ENCODE peak calls at places on chromosome 21, in six cellular contexts. One of them, this sample, is unnamed. For H3K9me2, the result is how much of the 10 kb centered on the place peaks cover.

GRCh38 chr21:33266784-33267135 is 593 bp downstream of the IL10RB start:
- DNase-seq in HCT116: no peak
- DNase-seq in SK-N-SH: peak
- DNase-seq in hepatocyte: no peak
- DNase-seq in PC-9: no peak
- DNase-seq in GM23248: peak
- DNase-seq in this sample: peak

GRCh38 chr21:17930102-17930501 is 110.9 kb upstream of the C21orf91 start:
- DNase-seq in HCT116: no peak
- DNase-seq in SK-N-SH: no peak
- DNase-seq in hepatocyte: no peak
- DNase-seq in PC-9: no peak
- DNase-seq in GM23248: no peak
- DNase-seq in this sample: no peak

GRCh38 chr21:40146201-40146890 is 279.1 kb downstream of the PCP4 start:
- DNase-seq in HCT116: no peak
- DNase-seq in SK-N-SH: no peak
- DNase-seq in hepatocyte: no peak
- DNase-seq in PC-9: no peak
- DNase-seq in GM23248: no peak
- DNase-seq in this sample: no peak

GRCh38 chr21:38060533-38060932 is 144.3 kb upstream of the KCNJ6 start:
- DNase-seq in HCT116: no peak
- DNase-seq in SK-N-SH: no peak
- DNase-seq in hepatocyte: no peak
- DNase-seq in PC-9: no peak
- DNase-seq in GM23248: no peak
- DNase-seq in this sample: no peak

GRCh38 chr21:39685236-39685635 is 59.7 kb upstream of the IGSF5 start:
- DNase-seq in HCT116: no peak
- DNase-seq in SK-N-SH: no peak
- DNase-seq in hepatocyte: no peak
- DNase-seq in PC-9: no peak
- DNase-seq in GM23248: no peak
- DNase-seq in this sample: no peak

GRCh38 chr21:35738342-35738961 is 321.9 kb downstream of the SETD4 start:
- DNase-seq in HCT116: no peak
- DNase-seq in SK-N-SH: no peak
- DNase-seq in hepatocyte: peak
- DNase-seq in PC-9: peak
- DNase-seq in GM23248: peak
- DNase-seq in this sample: no peak

GRCh38 chr21:32336711-32337110 is 38.1 kb downstream of the MRAP start:
- DNase-seq in HCT116: no peak
- DNase-seq in SK-N-SH: no peak
- DNase-seq in hepatocyte: no peak
- DNase-seq in PC-9: no peak
- DNase-seq in GM23248: peak
- DNase-seq in this sample: no peak

GRCh38 chr21:33199516-33200217 is 30.1 kb upstream of the IFNAR2 start:
- DNase-seq in HCT116: peak
- DNase-seq in SK-N-SH: peak
- DNase-seq in hepatocyte: peak
- DNase-seq in PC-9: peak
- DNase-seq in GM23248: peak
- DNase-seq in this sample: peak

GRCh38 chr21:31161157-31161556 is 122.9 kb upstream of the KRTAP19-8 start:
- DNase-seq in HCT116: no peak
- DNase-seq in SK-N-SH: peak
- DNase-seq in hepatocyte: no peak
- DNase-seq in PC-9: peak
- DNase-seq in GM23248: peak
- DNase-seq in this sample: no peak

GRCh38 chr21:34844033-34844923 is 175.5 kb downstream of the CLIC6 start:
- DNase-seq in HCT116: no peak
- DNase-seq in SK-N-SH: no peak
- DNase-seq in hepatocyte: no peak
- DNase-seq in PC-9: no peak
- DNase-seq in GM23248: peak
- DNase-seq in this sample: no peak

GRCh38 chr21:19981938-19982337 is 1016.3 kb upstream of the NCAM2 start:
- DNase-seq in HCT116: no peak
- DNase-seq in SK-N-SH: no peak
- DNase-seq in hepatocyte: no peak
- DNase-seq in PC-9: no peak
- DNase-seq in GM23248: no peak
- DNase-seq in this sample: no peak

GRCh38 chr21:23162213-23162946 is 2164.2 kb downstream of the NCAM2 start:
- DNase-seq in HCT116: no peak
- DNase-seq in SK-N-SH: no peak
- DNase-seq in hepatocyte: peak
- DNase-seq in PC-9: no peak
- DNase-seq in GM23248: no peak
- DNase-seq in this sample: no peak

GRCh38 chr21:36694041-36694515 is 4.8 kb upstream of the SIM2 start:
- DNase-seq in HCT116: no peak
- DNase-seq in SK-N-SH: peak
- DNase-seq in hepatocyte: no peak
- DNase-seq in PC-9: no peak
- DNase-seq in GM23248: no peak
- DNase-seq in this sample: no peak

GRCh38 chr21:37427221-37427620 is 60.6 kb downstream of the DYRK1A start:
- DNase-seq in HCT116: no peak
- DNase-seq in SK-N-SH: no peak
- DNase-seq in hepatocyte: no peak
- DNase-seq in PC-9: no peak
- DNase-seq in GM23248: no peak
- DNase-seq in this sample: no peak

GRCh38 chr21:32378956-32379355 is 13.9 kb downstream of the URB1 start:
- DNase-seq in HCT116: no peak
- DNase-seq in SK-N-SH: no peak
- DNase-seq in hepatocyte: no peak
- DNase-seq in PC-9: no peak
- DNase-seq in GM23248: peak
- DNase-seq in this sample: no peak

GRCh38 chr21:31750843-31751242 is 18.9 kb upstream of the SCAF4 start:
- DNase-seq in HCT116: peak
- DNase-seq in SK-N-SH: no peak
- DNase-seq in hepatocyte: no peak
- DNase-seq in PC-9: no peak
- DNase-seq in GM23248: peak
- DNase-seq in this sample: no peak

GRCh38 chr21:35649186-35649585 is 411.1 kb downstream of the SETD4 start:
- DNase-seq in HCT116: no peak
- DNase-seq in SK-N-SH: no peak
- DNase-seq in hepatocyte: peak
- DNase-seq in PC-9: no peak
- DNase-seq in GM23248: peak
- DNase-seq in this sample: no peak

GRCh38 chr21:31548688-31549087 is 110.8 kb upstream of the SOD1 start:
- DNase-seq in HCT116: no peak
- DNase-seq in SK-N-SH: no peak
- DNase-seq in hepatocyte: no peak
- DNase-seq in PC-9: no peak
- DNase-seq in GM23248: no peak
- DNase-seq in this sample: no peak

GRCh38 chr21:32813265-32813903 is 41.8 kb upstream of the PAXBP1 start:
- DNase-seq in HCT116: no peak
- DNase-seq in SK-N-SH: no peak
- DNase-seq in hepatocyte: peak
- DNase-seq in PC-9: no peak
- DNase-seq in GM23248: no peak
- DNase-seq in this sample: no peak

GRCh38 chr21:35398366-35398982 is 349.4 kb upstream of the RUNX1 start:
- DNase-seq in HCT116: no peak
- DNase-seq in SK-N-SH: no peak
- DNase-seq in hepatocyte: no peak
- DNase-seq in PC-9: no peak
- DNase-seq in GM23248: peak
- DNase-seq in this sample: no peak

GRCh38 chr21:37593015-37593414 is 226.4 kb downstream of the DYRK1A start:
- DNase-seq in HCT116: no peak
- DNase-seq in SK-N-SH: no peak
- DNase-seq in hepatocyte: no peak
- DNase-seq in PC-9: no peak
- DNase-seq in GM23248: no peak
- DNase-seq in this sample: no peak

GRCh38 chr21:34205811-34206635 is 132.6 kb downstream of the MRPS6 start:
- DNase-seq in HCT116: no peak
- DNase-seq in SK-N-SH: no peak
- DNase-seq in hepatocyte: no peak
- DNase-seq in PC-9: no peak
- DNase-seq in GM23248: peak
- DNase-seq in this sample: no peak

GRCh38 chr21:40622531-40622930 is 224.4 kb downstream of the DSCAM start:
- DNase-seq in HCT116: no peak
- DNase-seq in SK-N-SH: peak
- DNase-seq in hepatocyte: peak
- DNase-seq in PC-9: no peak
- DNase-seq in GM23248: no peak
- DNase-seq in this sample: no peak

GRCh38 chr21:22728091-22728490 is 1729.9 kb downstream of the NCAM2 start:
- DNase-seq in HCT116: no peak
- DNase-seq in SK-N-SH: no peak
- DNase-seq in hepatocyte: no peak
- DNase-seq in PC-9: no peak
- DNase-seq in GM23248: no peak
- DNase-seq in this sample: peak

GRCh38 chr21:18951291-18952038 is 547.9 kb upstream of the TMPRSS15 start:
- DNase-seq in HCT116: no peak
- DNase-seq in SK-N-SH: peak
- DNase-seq in hepatocyte: peak
- DNase-seq in PC-9: no peak
- DNase-seq in GM23248: no peak
- DNase-seq in this sample: peak

GRCh38 chr21:37684115-37684493 is 232.2 kb downstream of the KCNJ6 start:
- DNase-seq in HCT116: no peak
- DNase-seq in SK-N-SH: no peak
- DNase-seq in hepatocyte: no peak
- DNase-seq in PC-9: no peak
- DNase-seq in GM23248: no peak
- DNase-seq in this sample: no peak

GRCh38 chr21:36403713-36404112 is 18.5 kb downstream of the CHAF1B start:
- DNase-seq in HCT116: no peak
- DNase-seq in SK-N-SH: no peak
- DNase-seq in hepatocyte: no peak
- DNase-seq in PC-9: no peak
- DNase-seq in GM23248: peak
- DNase-seq in this sample: no peak

GRCh38 chr21:35637431-35637830 is 422.9 kb downstream of the SETD4 start:
- DNase-seq in HCT116: no peak
- DNase-seq in SK-N-SH: no peak
- DNase-seq in hepatocyte: no peak
- DNase-seq in PC-9: no peak
- DNase-seq in GM23248: peak
- DNase-seq in this sample: no peak

GRCh38 chr21:37207441-37208009 is 59.6 kb downstream of the VPS26C start:
- DNase-seq in HCT116: peak
- DNase-seq in SK-N-SH: peak
- DNase-seq in hepatocyte: no peak
- DNase-seq in PC-9: peak
- DNase-seq in GM23248: peak
- DNase-seq in this sample: peak

GRCh38 chr21:42264245-42265195 is 45.6 kb downstream of the ABCG1 start:
- DNase-seq in HCT116: no peak
- DNase-seq in SK-N-SH: no peak
- DNase-seq in hepatocyte: no peak
- DNase-seq in PC-9: no peak
- DNase-seq in GM23248: no peak
- DNase-seq in this sample: no peak
- H3K27ac ChIP-seq in HCT116: no peak
- H3K27ac ChIP-seq in SK-N-SH: no peak
- H3K27ac ChIP-seq in hepatocyte: no peak
- H3K27ac ChIP-seq in PC-9: no peak
- H3K27ac ChIP-seq in GM23248: no peak
- H3K27ac ChIP-seq in this sample: no peak

GRCh38 chr21:16088121-16088520 is 358.3 kb downstream of the USP25 start:
- DNase-seq in HCT116: no peak
- DNase-seq in SK-N-SH: no peak
- DNase-seq in hepatocyte: no peak
- DNase-seq in PC-9: no peak
- DNase-seq in GM23248: no peak
- DNase-seq in this sample: no peak

GRCh38 chr21:16086121-16086520 is 356.3 kb downstream of the USP25 start:
- DNase-seq in HCT116: no peak
- DNase-seq in SK-N-SH: no peak
- DNase-seq in hepatocyte: no peak
- DNase-seq in PC-9: no peak
- DNase-seq in GM23248: no peak
- DNase-seq in this sample: no peak

GRCh38 chr21:16087523-16087922 is 357.7 kb downstream of the USP25 start:
- DNase-seq in HCT116: no peak
- DNase-seq in SK-N-SH: no peak
- DNase-seq in hepatocyte: no peak
- DNase-seq in PC-9: no peak
- DNase-seq in GM23248: no peak
- DNase-seq in this sample: no peak

GRCh38 chr21:16085436-16085835 is 355.7 kb downstream of the USP25 start:
- DNase-seq in HCT116: no peak
- DNase-seq in SK-N-SH: no peak
- DNase-seq in hepatocyte: no peak
- DNase-seq in PC-9: no peak
- DNase-seq in GM23248: peak
- DNase-seq in this sample: no peak

DNA sequence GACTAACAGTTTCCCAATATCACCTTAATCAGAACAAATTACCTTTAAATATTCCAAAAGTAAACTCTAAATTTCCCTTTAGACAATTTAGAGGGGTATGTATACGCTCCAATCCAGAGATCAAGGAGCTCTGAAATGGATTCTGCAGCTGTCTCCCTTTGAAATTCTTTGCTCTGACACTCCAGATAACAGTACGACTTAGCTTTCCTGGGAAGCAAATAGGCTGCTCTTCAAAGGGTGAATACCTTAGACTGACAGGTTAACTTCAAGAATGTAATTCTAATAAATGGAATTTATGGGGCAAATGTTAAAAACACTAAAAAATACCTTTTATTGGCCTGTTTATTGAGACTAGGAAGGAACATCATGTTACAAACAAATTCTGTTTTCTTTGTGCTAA is 357.2 kb downstream of the USP25 start:
- DNase-seq in HCT116: no peak
- DNase-seq in SK-N-SH: no peak
- DNase-seq in hepatocyte: no peak
- DNase-seq in PC-9: no peak
- DNase-seq in GM23248: no peak
- DNase-seq in this sample: no peak
- H3K4me3 ChIP-seq in HCT116: no peak
- H3K4me3 ChIP-seq in SK-N-SH: no peak
- H3K4me3 ChIP-seq in hepatocyte: no peak
- H3K4me3 ChIP-seq in PC-9: no peak
- H3K4me3 ChIP-seq in GM23248: no peak
- H3K4me3 ChIP-seq in this sample: no peak

GRCh38 chr21:45492765-45493164 is 49.5 kb downstream of the SLC19A1 start:
- DNase-seq in HCT116: no peak
- DNase-seq in SK-N-SH: no peak
- DNase-seq in hepatocyte: no peak
- DNase-seq in PC-9: no peak
- DNase-seq in GM23248: no peak
- DNase-seq in this sample: no peak
- H3K9me2 ChIP-seq in HCT116: under half
- H3K9me2 ChIP-seq in SK-N-SH: under half
- H3K9me2 ChIP-seq in hepatocyte: under half
- H3K9me2 ChIP-seq in PC-9: under half
- H3K9me2 ChIP-seq in GM23248: under half
- H3K9me2 ChIP-seq in this sample: under half

GRCh38 chr21:29152936-29153335 is 22.5 kb downstream of the MAP3K7CL start:
- DNase-seq in HCT116: no peak
- DNase-seq in SK-N-SH: no peak
- DNase-seq in hepatocyte: no peak
- DNase-seq in PC-9: no peak
- DNase-seq in GM23248: no peak
- DNase-seq in this sample: no peak
- H3K27ac ChIP-seq in HCT116: no peak
- H3K27ac ChIP-seq in SK-N-SH: no peak
- H3K27ac ChIP-seq in hepatocyte: no peak
- H3K27ac ChIP-seq in PC-9: no peak
- H3K27ac ChIP-seq in GM23248: no peak
- H3K27ac ChIP-seq in this sample: no peak